ENCODE peak calls at places on chromosomes 12 and 14, in four cellular contexts. One of them, this sample, is unnamed.

GRCh38 chr14:88321692-88322504 is 1.2 kb downstream of the KCNK10 start:
- DNase-seq in dorsolateral prefrontal cortex: no peak
- DNase-seq in activated CD8-positive, alpha-beta T cell treated with anti-CD3 and anti-CD28 coated beads for 36 hours: no peak
- DNase-seq in GM06990: no peak
- DNase-seq in this sample: no peak

GRCh38 chr14:89360277-89360676 is 56.8 kb downstream of the FOXN3 start:
- DNase-seq in dorsolateral prefrontal cortex: no peak
- DNase-seq in activated CD8-positive, alpha-beta T cell treated with anti-CD3 and anti-CD28 coated beads for 36 hours: no peak
- DNase-seq in GM06990: no peak
- DNase-seq in this sample: no peak

GRCh38 chr12:47228802-47229201 is 149.0 kb upstream of the AMIGO2 start:
- DNase-seq in dorsolateral prefrontal cortex: no peak
- DNase-seq in activated CD8-positive, alpha-beta T cell treated with anti-CD3 and anti-CD28 coated beads for 36 hours: no peak
- DNase-seq in GM06990: no peak
- DNase-seq in this sample: no peak

GRCh38 chr12:101706403-101706802 is 9.0 kb downstream of the CHPT1 start:
- DNase-seq in dorsolateral prefrontal cortex: no peak
- DNase-seq in activated CD8-positive, alpha-beta T cell treated with anti-CD3 and anti-CD28 coated beads for 36 hours: no peak
- DNase-seq in GM06990: no peak
- DNase-seq in this sample: no peak

GRCh38 chr14:22556990-22557623 is 31.9 kb downstream of the DAD1 start:
- DNase-seq in dorsolateral prefrontal cortex: peak
- DNase-seq in activated CD8-positive, alpha-beta T cell treated with anti-CD3 and anti-CD28 coated beads for 36 hours: peak
- DNase-seq in GM06990: peak
- DNase-seq in this sample: peak

GRCh38 chr14:72369106-72369505 is 436.9 kb downstream of the RGS6 start:
- DNase-seq in dorsolateral prefrontal cortex: no peak
- DNase-seq in activated CD8-positive, alpha-beta T cell treated with anti-CD3 and anti-CD28 coated beads for 36 hours: no peak
- DNase-seq in GM06990: no peak
- DNase-seq in this sample: no peak

GRCh38 chr12:27672654-27673053 is 23.6 kb upstream of the REP15 start:
- DNase-seq in dorsolateral prefrontal cortex: no peak
- DNase-seq in activated CD8-positive, alpha-beta T cell treated with anti-CD3 and anti-CD28 coated beads for 36 hours: no peak
- DNase-seq in GM06990: no peak
- DNase-seq in this sample: no peak

GRCh38 chr14:39368261-39368959 is 63.8 kb downstream of the FBXO33 start:
- DNase-seq in dorsolateral prefrontal cortex: no peak
- DNase-seq in activated CD8-positive, alpha-beta T cell treated with anti-CD3 and anti-CD28 coated beads for 36 hours: peak
- DNase-seq in GM06990: no peak
- DNase-seq in this sample: peak

GRCh38 chr14:93789366-93790130 is 1.3 kb upstream of the PRIMA1 start:
- DNase-seq in dorsolateral prefrontal cortex: no peak
- DNase-seq in activated CD8-positive, alpha-beta T cell treated with anti-CD3 and anti-CD28 coated beads for 36 hours: no peak
- DNase-seq in GM06990: no peak
- DNase-seq in this sample: no peak

GRCh38 chr14:67446371-67447032 is 34.5 kb upstream of the PLEK2 start:
- DNase-seq in dorsolateral prefrontal cortex: no peak
- DNase-seq in activated CD8-positive, alpha-beta T cell treated with anti-CD3 and anti-CD28 coated beads for 36 hours: no peak
- DNase-seq in GM06990: no peak
- DNase-seq in this sample: no peak

GRCh38 chr14:65073605-65074201 is 28.6 kb downstream of the MAX start:
- DNase-seq in dorsolateral prefrontal cortex: no peak
- DNase-seq in activated CD8-positive, alpha-beta T cell treated with anti-CD3 and anti-CD28 coated beads for 36 hours: no peak
- DNase-seq in GM06990: no peak
- DNase-seq in this sample: no peak

GRCh38 chr14:35386673-35387125 is 17.9 kb downstream of the NFKBIA start:
- DNase-seq in dorsolateral prefrontal cortex: no peak
- DNase-seq in activated CD8-positive, alpha-beta T cell treated with anti-CD3 and anti-CD28 coated beads for 36 hours: no peak
- DNase-seq in GM06990: no peak
- DNase-seq in this sample: no peak

GRCh38 chr12:8860165-8860961 is 37.9 kb downstream of the A2ML1 start:
- DNase-seq in dorsolateral prefrontal cortex: no peak
- DNase-seq in activated CD8-positive, alpha-beta T cell treated with anti-CD3 and anti-CD28 coated beads for 36 hours: peak
- DNase-seq in GM06990: peak
- DNase-seq in this sample: peak

GRCh38 chr12:2783936-2784600 is 10.7 kb upstream of the FKBP4 start:
- DNase-seq in dorsolateral prefrontal cortex: peak
- DNase-seq in activated CD8-positive, alpha-beta T cell treated with anti-CD3 and anti-CD28 coated beads for 36 hours: peak
- DNase-seq in GM06990: peak
- DNase-seq in this sample: peak

GRCh38 chr14:67269338-67270060 is 28.3 kb downstream of the PALS1 start:
- DNase-seq in dorsolateral prefrontal cortex: no peak
- DNase-seq in activated CD8-positive, alpha-beta T cell treated with anti-CD3 and anti-CD28 coated beads for 36 hours: no peak
- DNase-seq in GM06990: no peak
- DNase-seq in this sample: no peak

GRCh38 chr14:59013672-59014298 is 174.7 kb upstream of the DAAM1 start:
- DNase-seq in dorsolateral prefrontal cortex: no peak
- DNase-seq in activated CD8-positive, alpha-beta T cell treated with anti-CD3 and anti-CD28 coated beads for 36 hours: no peak
- DNase-seq in GM06990: no peak
- DNase-seq in this sample: no peak

GRCh38 chr12:13367973-13368372 is 171.4 kb downstream of the EMP1 start:
- DNase-seq in dorsolateral prefrontal cortex: no peak
- DNase-seq in activated CD8-positive, alpha-beta T cell treated with anti-CD3 and anti-CD28 coated beads for 36 hours: no peak
- DNase-seq in GM06990: no peak
- DNase-seq in this sample: no peak

GRCh38 chr12:48078901-48079300 is 27.0 kb downstream of the SENP1 start:
- DNase-seq in dorsolateral prefrontal cortex: no peak
- DNase-seq in activated CD8-positive, alpha-beta T cell treated with anti-CD3 and anti-CD28 coated beads for 36 hours: no peak
- DNase-seq in GM06990: no peak
- DNase-seq in this sample: no peak

GRCh38 chr12:122886161-122886560 is 9.8 kb downstream of the VPS37B start:
- DNase-seq in dorsolateral prefrontal cortex: no peak
- DNase-seq in activated CD8-positive, alpha-beta T cell treated with anti-CD3 and anti-CD28 coated beads for 36 hours: no peak
- DNase-seq in GM06990: no peak
- DNase-seq in this sample: no peak

GRCh38 chr12:127083028-127083949 is 1183.7 kb upstream of the TMEM132C start:
- DNase-seq in dorsolateral prefrontal cortex: no peak
- DNase-seq in activated CD8-positive, alpha-beta T cell treated with anti-CD3 and anti-CD28 coated beads for 36 hours: peak
- DNase-seq in GM06990: peak
- DNase-seq in this sample: peak

GRCh38 chr12:131121705-131122405 is 168.1 kb downstream of the ADGRD1 start:
- DNase-seq in dorsolateral prefrontal cortex: no peak
- DNase-seq in activated CD8-positive, alpha-beta T cell treated with anti-CD3 and anti-CD28 coated beads for 36 hours: no peak
- DNase-seq in GM06990: no peak
- DNase-seq in this sample: no peak

GRCh38 chr14:41609704-41610183 is 3.1 kb downstream of the LRFN5 start:
- DNase-seq in dorsolateral prefrontal cortex: peak
- DNase-seq in activated CD8-positive, alpha-beta T cell treated with anti-CD3 and anti-CD28 coated beads for 36 hours: peak
- DNase-seq in GM06990: no peak
- DNase-seq in this sample: peak

GRCh38 chr14:63761356-63762117 is 33.7 kb upstream of the SGPP1 start:
- DNase-seq in dorsolateral prefrontal cortex: no peak
- DNase-seq in activated CD8-positive, alpha-beta T cell treated with anti-CD3 and anti-CD28 coated beads for 36 hours: no peak
- DNase-seq in GM06990: no peak
- DNase-seq in this sample: no peak

GRCh38 chr12:31117203-31118011 is 43.7 kb downstream of the DDX11 start:
- DNase-seq in dorsolateral prefrontal cortex: no peak
- DNase-seq in activated CD8-positive, alpha-beta T cell treated with anti-CD3 and anti-CD28 coated beads for 36 hours: peak
- DNase-seq in GM06990: peak
- DNase-seq in this sample: peak

GRCh38 chr12:64526859-64527258 is 74.9 kb downstream of the TBK1 start:
- DNase-seq in dorsolateral prefrontal cortex: no peak
- DNase-seq in activated CD8-positive, alpha-beta T cell treated with anti-CD3 and anti-CD28 coated beads for 36 hours: no peak
- DNase-seq in GM06990: no peak
- DNase-seq in this sample: no peak

GRCh38 chr12:92277795-92278194 is 132.1 kb upstream of the BTG1 start:
- DNase-seq in dorsolateral prefrontal cortex: no peak
- DNase-seq in activated CD8-positive, alpha-beta T cell treated with anti-CD3 and anti-CD28 coated beads for 36 hours: no peak
- DNase-seq in GM06990: no peak
- DNase-seq in this sample: no peak

GRCh38 chr14:68815288-68816182 is 22.7 kb upstream of the ZFP36L1 start:
- DNase-seq in dorsolateral prefrontal cortex: no peak
- DNase-seq in activated CD8-positive, alpha-beta T cell treated with anti-CD3 and anti-CD28 coated beads for 36 hours: peak
- DNase-seq in GM06990: no peak
- DNase-seq in this sample: peak

GRCh38 chr12:107567871-107568619 is 117.6 kb upstream of the PWP1 start:
- DNase-seq in dorsolateral prefrontal cortex: no peak
- DNase-seq in activated CD8-positive, alpha-beta T cell treated with anti-CD3 and anti-CD28 coated beads for 36 hours: no peak
- DNase-seq in GM06990: no peak
- DNase-seq in this sample: no peak

GRCh38 chr12:25557830-25558436 is 4.8 kb upstream of the LMNTD1 start:
- DNase-seq in dorsolateral prefrontal cortex: no peak
- DNase-seq in activated CD8-positive, alpha-beta T cell treated with anti-CD3 and anti-CD28 coated beads for 36 hours: peak
- DNase-seq in GM06990: no peak
- DNase-seq in this sample: peak

GRCh38 chr12:116160196-116160595 is 117.3 kb downstream of the MED13L start:
- DNase-seq in dorsolateral prefrontal cortex: no peak
- DNase-seq in activated CD8-positive, alpha-beta T cell treated with anti-CD3 and anti-CD28 coated beads for 36 hours: no peak
- DNase-seq in GM06990: no peak
- DNase-seq in this sample: no peak

GRCh38 chr14:99691111-99691885 is 7.2 kb downstream of the CYP46A1 start:
- DNase-seq in dorsolateral prefrontal cortex: no peak
- DNase-seq in activated CD8-positive, alpha-beta T cell treated with anti-CD3 and anti-CD28 coated beads for 36 hours: no peak
- DNase-seq in GM06990: no peak
- DNase-seq in this sample: no peak

GRCh38 chr12:68957273-68957672 is 24.3 kb upstream of the CPM start:
- DNase-seq in dorsolateral prefrontal cortex: no peak
- DNase-seq in activated CD8-positive, alpha-beta T cell treated with anti-CD3 and anti-CD28 coated beads for 36 hours: no peak
- DNase-seq in GM06990: no peak
- DNase-seq in this sample: no peak

GRCh38 chr12:106733660-106734059 is 40.8 kb upstream of the RIC8B start:
- DNase-seq in dorsolateral prefrontal cortex: no peak
- DNase-seq in activated CD8-positive, alpha-beta T cell treated with anti-CD3 and anti-CD28 coated beads for 36 hours: no peak
- DNase-seq in GM06990: no peak
- DNase-seq in this sample: no peak

GRCh38 chr14:33908540-33909223 is 42.2 kb downstream of the EGLN3 start:
- DNase-seq in dorsolateral prefrontal cortex: no peak
- DNase-seq in activated CD8-positive, alpha-beta T cell treated with anti-CD3 and anti-CD28 coated beads for 36 hours: no peak
- DNase-seq in GM06990: no peak
- DNase-seq in this sample: no peak
- TF ChIP-seq CTCF in dorsolateral prefrontal cortex: no peak
- TF ChIP-seq CTCF in activated CD8-positive, alpha-beta T cell treated with anti-CD3 and anti-CD28 coated beads for 36 hours: peak
- TF ChIP-seq CTCF in GM06990: no peak
- TF ChIP-seq CTCF in this sample: no peak

DNA sequence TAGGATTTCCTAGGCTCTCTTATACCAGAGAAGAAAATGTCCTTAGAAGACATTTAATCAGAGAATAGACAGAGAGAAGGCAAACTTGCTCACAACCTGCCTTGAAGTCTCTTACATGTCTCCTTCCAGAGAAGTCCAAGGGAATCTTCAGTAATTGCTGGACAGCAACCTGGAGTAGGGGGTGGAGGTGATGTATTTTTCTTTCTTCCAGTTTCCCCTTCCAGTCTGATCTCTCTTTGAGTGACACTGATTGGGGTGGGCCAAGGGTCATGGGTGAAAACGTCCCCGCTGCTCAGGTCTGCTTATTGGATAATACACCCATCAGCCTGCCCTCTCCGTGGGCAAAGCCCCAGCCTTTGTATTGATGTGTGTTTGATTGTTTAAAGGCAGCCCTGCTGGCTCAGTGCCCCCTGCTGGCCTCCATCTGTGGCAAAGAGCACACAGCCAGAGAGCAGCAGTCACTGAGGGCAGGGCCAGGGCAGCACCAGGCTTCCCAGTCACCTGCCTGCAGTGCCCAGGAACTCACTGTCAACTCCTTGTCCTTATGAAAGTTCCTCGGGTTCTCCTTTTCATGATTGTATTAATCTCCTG is 35.7 kb upstream of the ATP2A2 start:
- DNase-seq in dorsolateral prefrontal cortex: no peak
- DNase-seq in activated CD8-positive, alpha-beta T cell treated with anti-CD3 and anti-CD28 coated beads for 36 hours: peak
- DNase-seq in GM06990: peak
- DNase-seq in this sample: peak
- TF ChIP-seq CTCF in dorsolateral prefrontal cortex: no peak
- TF ChIP-seq CTCF in activated CD8-positive, alpha-beta T cell treated with anti-CD3 and anti-CD28 coated beads for 36 hours: peak
- TF ChIP-seq CTCF in GM06990: peak
- TF ChIP-seq CTCF in this sample: peak

GRCh38 chr14:75222208-75222701 is 45.8 kb upstream of the TMED10 start:
- DNase-seq in dorsolateral prefrontal cortex: no peak
- DNase-seq in activated CD8-positive, alpha-beta T cell treated with anti-CD3 and anti-CD28 coated beads for 36 hours: no peak
- DNase-seq in GM06990: peak
- DNase-seq in this sample: peak
- TF ChIP-seq CTCF in dorsolateral prefrontal cortex: no peak
- TF ChIP-seq CTCF in activated CD8-positive, alpha-beta T cell treated with anti-CD3 and anti-CD28 coated beads for 36 hours: no peak
- TF ChIP-seq CTCF in GM06990: no peak
- TF ChIP-seq CTCF in this sample: no peak

GRCh38 chr14:95980402-95980801 is 58.8 kb upstream of the C14orf132 start:
- DNase-seq in dorsolateral prefrontal cortex: no peak
- DNase-seq in activated CD8-positive, alpha-beta T cell treated with anti-CD3 and anti-CD28 coated beads for 36 hours: no peak
- DNase-seq in GM06990: no peak
- DNase-seq in this sample: no peak

GRCh38 chr14:95981939-95982338 is 57.2 kb upstream of the C14orf132 start:
- DNase-seq in dorsolateral prefrontal cortex: no peak
- DNase-seq in activated CD8-positive, alpha-beta T cell treated with anti-CD3 and anti-CD28 coated beads for 36 hours: no peak
- DNase-seq in GM06990: no peak
- DNase-seq in this sample: no peak

GRCh38 chr14:95984206-95984605 is 55.0 kb upstream of the C14orf132 start:
- DNase-seq in dorsolateral prefrontal cortex: no peak
- DNase-seq in activated CD8-positive, alpha-beta T cell treated with anti-CD3 and anti-CD28 coated beads for 36 hours: no peak
- DNase-seq in GM06990: no peak
- DNase-seq in this sample: no peak

GRCh38 chr14:95979339-95980042 is 59.7 kb upstream of the C14orf132 start:
- DNase-seq in dorsolateral prefrontal cortex: no peak
- DNase-seq in activated CD8-positive, alpha-beta T cell treated with anti-CD3 and anti-CD28 coated beads for 36 hours: no peak
- DNase-seq in GM06990: no peak
- DNase-seq in this sample: no peak
- TF ChIP-seq CTCF in dorsolateral prefrontal cortex: no peak
- TF ChIP-seq CTCF in activated CD8-positive, alpha-beta T cell treated with anti-CD3 and anti-CD28 coated beads for 36 hours: no peak
- TF ChIP-seq CTCF in GM06990: peak
- TF ChIP-seq CTCF in this sample: no peak

GRCh38 chr12:132342828-132343227 is 13.4 kb upstream of the GALNT9 start:
- DNase-seq in dorsolateral prefrontal cortex: no peak
- DNase-seq in activated CD8-positive, alpha-beta T cell treated with anti-CD3 and anti-CD28 coated beads for 36 hours: no peak
- DNase-seq in GM06990: no peak
- DNase-seq in this sample: no peak

GRCh38 chr12:132344181-132344580 is 14.8 kb upstream of the GALNT9 start:
- DNase-seq in dorsolateral prefrontal cortex: no peak
- DNase-seq in activated CD8-positive, alpha-beta T cell treated with anti-CD3 and anti-CD28 coated beads for 36 hours: no peak
- DNase-seq in GM06990: no peak
- DNase-seq in this sample: no peak

GRCh38 chr12:132341318-132342050 is 12.1 kb upstream of the GALNT9 start:
- DNase-seq in dorsolateral prefrontal cortex: no peak
- DNase-seq in activated CD8-positive, alpha-beta T cell treated with anti-CD3 and anti-CD28 coated beads for 36 hours: no peak
- DNase-seq in GM06990: no peak
- DNase-seq in this sample: no peak

GRCh38 chr12:132343294-132343972 is 14.0 kb upstream of the GALNT9 start:
- DNase-seq in dorsolateral prefrontal cortex: no peak
- DNase-seq in activated CD8-positive, alpha-beta T cell treated with anti-CD3 and anti-CD28 coated beads for 36 hours: no peak
- DNase-seq in GM06990: no peak
- DNase-seq in this sample: no peak

GRCh38 chr12:132342322-132342721 is 12.9 kb upstream of the GALNT9 start:
- DNase-seq in dorsolateral prefrontal cortex: no peak
- DNase-seq in activated CD8-positive, alpha-beta T cell treated with anti-CD3 and anti-CD28 coated beads for 36 hours: peak
- DNase-seq in GM06990: no peak
- DNase-seq in this sample: no peak
- TF ChIP-seq CTCF in dorsolateral prefrontal cortex: no peak
- TF ChIP-seq CTCF in activated CD8-positive, alpha-beta T cell treated with anti-CD3 and anti-CD28 coated beads for 36 hours: peak
- TF ChIP-seq CTCF in GM06990: no peak
- TF ChIP-seq CTCF in this sample: no peak

GRCh38 chr12:57896437-57897201 is 44.7 kb upstream of the ATP23 start:
- DNase-seq in dorsolateral prefrontal cortex: peak
- DNase-seq in activated CD8-positive, alpha-beta T cell treated with anti-CD3 and anti-CD28 coated beads for 36 hours: no peak
- DNase-seq in GM06990: no peak
- DNase-seq in this sample: no peak
- TF ChIP-seq CTCF in dorsolateral prefrontal cortex: peak
- TF ChIP-seq CTCF in activated CD8-positive, alpha-beta T cell treated with anti-CD3 and anti-CD28 coated beads for 36 hours: no peak
- TF ChIP-seq CTCF in GM06990: no peak
- TF ChIP-seq CTCF in this sample: no peak